ENCODE peak calls at places on chromosomes 7 and 10, in ten cellular contexts. T is IMR-90, L is T follicular helper cell, R is KBM-7, B is DMS 273 treated with DMSO at 0.1 percent for 48 hours, I is Right ventricle myocardium superior, E is colonic mucosa, W is HFFc6, O is non-pigmented ciliary epithelial cell, N is cortex of kidney. P is an unnamed sample.

GRCh38 chr10:69866688-69867461 is 65.2 kb downstream of the COL13A1 start:
- DNase-seq in L (no peak), O (peak), N (no peak), T (peak), E (peak), B (no peak), W (peak), I (peak), R (no peak), P (no peak)

GRCh38 chr7:123346771-123347170 is 147.0 kb upstream of the SLC13A1 start:
- DNase-seq in B (no peak), T (no peak), I (no peak), O (no peak), W (no peak), E (no peak), R (no peak), N (no peak), L (no peak), P (peak)

GRCh38 chr10:113169853-113170455 is 219.9 kb downstream of the TCF7L2 start:
- DNase-seq in I (no peak), B (no peak), L (no peak), R (no peak), O (no peak), N (no peak), E (no peak), W (no peak), T (no peak), P (no peak)

GRCh38 chr7:30330134-30331111 is 46.0 kb downstream of the ZNRF2 start:
- DNase-seq in R (peak), T (peak), B (no peak), W (no peak), O (no peak), E (no peak), N (no peak), L (no peak), I (no peak), P (no peak)

GRCh38 chr7:11256501-11256900 is 282.8 kb downstream of the PHF14 start:
- DNase-seq in R (no peak), N (no peak), T (no peak), I (no peak), E (no peak), O (no peak), L (no peak), W (no peak), B (no peak), P (no peak)

GRCh38 chr10:114915294-114915693 is 22.7 kb upstream of the TRUB1 start:
- DNase-seq in O (no peak), E (no peak), R (no peak), T (no peak), N (no peak), L (no peak), W (no peak), B (no peak), I (no peak), P (no peak)

GRCh38 chr10:16965740-16966447 is 148.7 kb upstream of the RSU1 start:
- DNase-seq in T (peak), E (no peak), B (peak), W (peak), O (peak), L (no peak), I (no peak), N (no peak), R (no peak), P (no peak)

GRCh38 chr10:85542149-85542548 is 824.4 kb downstream of the GRID1 start:
- DNase-seq in R (no peak), O (no peak), N (no peak), E (no peak), B (no peak), W (no peak), T (no peak), I (no peak), L (no peak), P (no peak)

GRCh38 chr7:7408001-7408770 is 127.5 kb downstream of the COL28A1 start:
- DNase-seq in W (no peak), R (no peak), T (no peak), N (no peak), E (peak), O (no peak), L (no peak), B (no peak), I (no peak), P (no peak)

GRCh38 chr10:26437637-26438461 is at the start of gene APBB1IP:
- DNase-seq in B (no peak), N (no peak), R (peak), L (peak), T (no peak), W (peak), E (peak), I (peak), O (no peak), P (peak)

GRCh38 chr10:69087600-69088470 is at the start of gene SRGN:
- DNase-seq in L (peak), E (peak), R (peak), N (no peak), T (peak), O (peak), I (peak), B (no peak), W (peak), P (peak)

GRCh38 chr7:100435401-100436304 is 644 bp downstream of the PPP1R35 start:
- DNase-seq in T (no peak), R (peak), B (peak), E (peak), L (peak), N (no peak), W (no peak), I (peak), O (no peak), P (no peak)

GRCh38 chr7:41053830-41054229 is 649.1 kb downstream of the INHBA start:
- DNase-seq in L (no peak), B (no peak), T (peak), O (no peak), E (no peak), W (peak), N (no peak), I (no peak), R (no peak), P (no peak)

GRCh38 chr7:120184866-120185265 is 88.1 kb upstream of the KCND2 start:
- DNase-seq in N (no peak), E (no peak), B (no peak), W (no peak), R (no peak), O (no peak), L (no peak), I (no peak), T (no peak), P (no peak)

GRCh38 chr10:119737827-119738226 is 12.0 kb downstream of the INPP5F start:
- DNase-seq in O (peak), B (no peak), T (peak), I (no peak), W (peak), L (no peak), N (no peak), E (peak), R (peak), P (no peak)

GRCh38 chr10:46557319-46558140 is 1.1 kb upstream of the GPRIN2 start:
- DNase-seq in R (no peak), T (no peak), N (no peak), I (peak), B (no peak), L (no peak), E (peak), W (peak), O (no peak), P (no peak)

GRCh38 chr10:121437596-121437995 is 160.6 kb downstream of the FGFR2 start:
- DNase-seq in I (peak), N (no peak), W (no peak), R (no peak), T (no peak), B (peak), E (no peak), L (no peak), O (no peak), P (no peak)

GRCh38 chr10:3455385-3456334 is 283.1 kb upstream of the PITRM1 start:
- DNase-seq in T (peak), I (peak), N (no peak), O (no peak), L (no peak), R (no peak), E (peak), W (peak), B (no peak), P (no peak)

GRCh38 chr10:58796834-58797233 is 284.2 kb downstream of the BICC1 start:
- DNase-seq in R (no peak), N (no peak), L (no peak), O (no peak), I (no peak), E (no peak), T (peak), W (peak), B (no peak), P (no peak)

GRCh38 chr7:108016841-108017775 is 14.1 kb upstream of the LAMB1 start:
- DNase-seq in I (no peak), B (peak), O (no peak), W (peak), L (no peak), E (no peak), R (peak), N (no peak), T (peak), P (no peak)

GRCh38 chr10:11113156-11113555 is 95.5 kb downstream of the CELF2 start:
- DNase-seq in E (no peak), B (no peak), N (no peak), O (no peak), W (no peak), R (no peak), I (no peak), L (peak), T (no peak), P (no peak)

GRCh38 chr7:732094-732541 is 5.0 kb upstream of the PRKAR1B start:
- DNase-seq in N (no peak), R (peak), O (peak), I (peak), W (no peak), T (no peak), B (peak), E (peak), L (no peak), P (no peak)

GRCh38 chr10:111545806-111546205 is 469.0 kb downstream of the ADRA2A start:
- DNase-seq in R (no peak), T (no peak), N (no peak), E (no peak), L (no peak), W (no peak), O (no peak), B (no peak), I (no peak), P (no peak)

GRCh38 chr7:27095050-27095896 is 527 bp downstream of the HOXA1 start:
- DNase-seq in R (no peak), T (peak), B (no peak), W (no peak), L (no peak), N (no peak), E (no peak), I (no peak), O (no peak), P (no peak)

GRCh38 chr7:50717186-50717585 is 65.5 kb downstream of the GRB10 start:
- DNase-seq in I (no peak), E (no peak), T (no peak), R (no peak), W (no peak), O (no peak), B (no peak), L (no peak), N (no peak), P (no peak)

GRCh38 chr7:55964802-55965470 is 551 bp downstream of the NIPSNAP2 start:
- DNase-seq in W (peak), B (no peak), O (no peak), E (peak), L (no peak), I (peak), N (no peak), R (peak), T (peak), P (peak)

GRCh38 chr10:26486304-26486703 is 48.2 kb downstream of the APBB1IP start:
- DNase-seq in W (peak), N (no peak), L (no peak), R (no peak), O (peak), E (no peak), B (no peak), I (no peak), T (peak), P (no peak)

GRCh38 chr7:145156834-145157233 is 321.0 kb upstream of the TPK1 start:
- DNase-seq in O (no peak), B (no peak), N (no peak), E (no peak), R (no peak), W (no peak), I (no peak), L (no peak), T (no peak), P (no peak)

P was measured in hippocampal formation.